ENCODE peak calls at places on chromosome 1, in five cellular contexts. E is GM10248; R is naive thymus-derived CD8-positive, alpha-beta T cell; N is GM18507; T is fibroblast of pulmonary artery. O is an unnamed sample.

GRCh38 chr1:228367798-228368791 is 38.5 kb downstream of the TRIM11 start:
- DNase-seq in E (no peak), N (no peak), T (no peak), R (no peak), O (no peak)

GRCh38 chr1:77347646-77348045 is 65.8 kb downstream of the AK5 start:
- DNase-seq in N (no peak), T (peak; percentile 92), R (no peak), E (no peak), O (no peak)

GRCh38 chr1:153945795-153946621 is 510 bp downstream of the DENND4B start:
- DNase-seq in N (peak; percentile 80), T (peak; percentile 78), R (peak; percentile 71), E (peak; percentile 93), O (peak; percentile 93)

GRCh38 chr1:222546548-222547259 is 1.2 kb downstream of the HHIPL2 start:
- DNase-seq in R (no peak), T (peak; percentile 78), E (no peak), N (no peak), O (no peak)

GRCh38 chr1:19443321-19443720 is 42.0 kb downstream of the CAPZB start:
- DNase-seq in E (no peak), T (no peak), R (no peak), N (no peak), O (no peak)

GRCh38 chr1:219757890-219758289 is 145.0 kb upstream of the ZC3H11B start:
- DNase-seq in E (no peak), N (no peak), R (no peak), T (peak; percentile 20), O (peak; percentile 34)

GRCh38 chr1:1272341-1273151 is 1.1 kb downstream of the UBE2J2 start:
- DNase-seq in R (no peak), E (no peak), N (no peak), T (no peak), O (peak; percentile 49)

GRCh38 chr1:52706136-52706670 is 8.1 kb upstream of the COA7 start:
- DNase-seq in R (no peak), T (no peak), N (no peak), E (no peak), O (no peak)

GRCh38 chr1:223022641-223023473 is 120.2 kb downstream of the TLR5 start:
- DNase-seq in N (no peak), R (no peak), E (no peak), T (no peak), O (no peak)

GRCh38 chr1:154770897-154771594 is 99.0 kb downstream of the KCNN3 start:
- DNase-seq in N (no peak), E (no peak), T (no peak), R (no peak), O (no peak)

GRCh38 chr1:228374711-228375577 is 31.7 kb downstream of the TRIM11 start:
- DNase-seq in N (no peak), R (no peak), T (peak; percentile 99), E (no peak), O (peak; percentile 63)

GRCh38 chr1:4153571-4153970 is 253.5 kb upstream of the C1orf174 start:
- DNase-seq in T (no peak), N (no peak), R (no peak), E (no peak), O (no peak)

GRCh38 chr1:200780545-200781444 is 42.1 kb downstream of the CAMSAP2 start:
- DNase-seq in T (peak; percentile 48), R (no peak), N (no peak), E (no peak), O (no peak)

GRCh38 chr1:203124011-203124410 is 3.5 kb upstream of the ADORA1 start:
- DNase-seq in T (no peak), E (no peak), N (no peak), R (no peak), O (no peak)

GRCh38 chr1:46081206-46081605 is 51.2 kb downstream of the PIK3R3 start:
- DNase-seq in T (no peak), E (no peak), R (no peak), N (no peak), O (no peak)

GRCh38 chr1:187157115-187157514 is 328.4 kb downstream of the PLA2G4A start:
- DNase-seq in N (no peak), E (no peak), R (no peak), T (no peak), O (no peak)

GRCh38 chr1:161739865-161740566 is 9.6 kb upstream of the DUSP12 start:
- DNase-seq in T (no peak), R (no peak), E (no peak), N (no peak), O (no peak)

GRCh38 chr1:22131875-22132486 is 10.9 kb downstream of the WNT4 start:
- DNase-seq in T (no peak), E (peak; percentile 86), N (peak; percentile 70), R (peak; percentile 53), O (no peak)

GRCh38 chr1:117613249-117613968 is 7.6 kb downstream of the TENT5C start:
- DNase-seq in R (no peak), E (no peak), T (no peak), N (no peak), O (peak; percentile 14)

GRCh38 chr1:25541889-25542658 is 1.3 kb upstream of the LDLRAP1 start:
- DNase-seq in T (no peak), N (no peak), E (no peak), R (no peak), O (no peak)

GRCh38 chr1:177211231-177211630 is 40.5 kb downstream of the BRINP2 start:
- DNase-seq in T (no peak), N (no peak), E (no peak), R (no peak), O (no peak)

GRCh38 chr1:55381491-55381890 is 166.3 kb upstream of the USP24 start:
- DNase-seq in R (no peak), T (no peak), E (no peak), N (no peak), O (no peak)

GRCh38 chr1:76018045-76018444 is 56.5 kb upstream of the ST6GALNAC3 start:
- DNase-seq in T (no peak), N (no peak), E (no peak), R (no peak), O (no peak)

GRCh38 chr1:37475380-37476086 is 1.2 kb downstream of the ZC3H12A start:
- DNase-seq in R (peak; percentile 8), E (no peak), T (no peak), N (no peak), O (no peak)

GRCh38 chr1:28887835-28888682 is 26.3 kb upstream of the EPB41 start:
- DNase-seq in R (no peak), E (no peak), N (no peak), T (peak; percentile 14), O (peak; percentile 79)

GRCh38 chr1:67818725-67819301 is 14.5 kb downstream of the GNG12 start:
- DNase-seq in N (no peak), R (no peak), T (no peak), E (no peak), O (no peak)

GRCh38 chr1:155175281-155175926 is 1.8 kb downstream of the TRIM46 start:
- DNase-seq in E (no peak), R (no peak), T (no peak), N (no peak), O (peak; percentile 52)

GRCh38 chr1:160032165-160032827 is 506 bp upstream of the PIGM start:
- DNase-seq in R (no peak), T (no peak), N (no peak), E (peak; percentile 23), O (no peak)

GRCh38 chr1:228363686-228364067 is 43.0 kb downstream of the TRIM11 start:
- DNase-seq in T (no peak), E (no peak), N (no peak), R (no peak), O (peak; percentile 43)

GRCh38 chr1:204591473-204592090 is 75.4 kb downstream of the MDM4 start:
- DNase-seq in N (no peak), E (no peak), R (no peak), T (peak; percentile 29), O (no peak)

GRCh38 chr1:95116666-95117206 is 419 bp upstream of the TLCD4 start:
- DNase-seq in T (peak; percentile 30), E (peak; percentile 64), R (peak; percentile 39), N (no peak), O (peak; percentile 65)

GRCh38 chr1:13782634-13782995 is 82.6 kb downstream of the PRDM2 start:
- DNase-seq in R (no peak), N (no peak), T (no peak), E (no peak), O (no peak)

GRCh38 chr1:39165049-39165448 is 39.4 kb upstream of the MACF1 start:
- DNase-seq in R (no peak), E (no peak), N (no peak), T (peak; percentile 73), O (no peak)

GRCh38 chr1:30698401-30698981 is 24.9 kb downstream of the MATN1 start:
- DNase-seq in R (no peak), T (peak; percentile 6), E (no peak), N (no peak), O (no peak)

GRCh38 chr1:38735651-38736161 is 123.9 kb downstream of the RRAGC start:
- DNase-seq in T (peak; percentile 83), E (no peak), R (no peak), N (no peak), O (no peak)

GRCh38 chr1:108561731-108562326 is 1.9 kb downstream of the EEIG2 start:
- DNase-seq in R (peak; percentile 81), N (peak; percentile 47), T (peak; percentile 35), E (peak; percentile 74), O (peak; percentile 79)

GRCh38 chr1:44862829-44863406 is 19.9 kb upstream of the PTCH2 start:
- DNase-seq in R (no peak), T (peak; percentile 75), E (no peak), N (no peak), O (no peak)